ENCODE peak calls at places on chromosomes 3 and 15, in ten cellular contexts. One of them, this sample, is unnamed.

GRCh38 chr3:115004201-115005140 is 142.6 kb downstream of the ZBTB20 start:
- DNase-seq in HTR-8/SVneo: no peak
- DNase-seq in Daoy: no peak
- DNase-seq in NCI-H1105 treated with DMSO at 0.1 percent for 48 hours: no peak
- DNase-seq in sciatic nerve: no peak
- DNase-seq in T-helper 9 cell: no peak
- DNase-seq in NCI-H1436: no peak
- DNase-seq in left cardiac atrium: no peak
- DNase-seq in stimulated activated CD8-positive, alpha-beta memory T cell treated with anti-CD3 and anti-CD28 coated beads, Interleukin-15, amount 100 ng/mL, for 24 hours: no peak
- DNase-seq in K562: no peak
- DNase-seq in this sample: no peak

GRCh38 chr15:61441901-61442300 is 212.8 kb upstream of the RORA start:
- DNase-seq in left cardiac atrium: no peak
- DNase-seq in HTR-8/SVneo: no peak
- DNase-seq in sciatic nerve: no peak
- DNase-seq in Daoy: no peak
- DNase-seq in NCI-H1436: no peak
- DNase-seq in stimulated activated CD8-positive, alpha-beta memory T cell treated with anti-CD3 and anti-CD28 coated beads, Interleukin-15, amount 100 ng/mL, for 24 hours: no peak
- DNase-seq in T-helper 9 cell: no peak
- DNase-seq in K562: no peak
- DNase-seq in NCI-H1105 treated with DMSO at 0.1 percent for 48 hours: no peak
- DNase-seq in this sample: no peak

GRCh38 chr3:153087595-153088566 is 74.1 kb upstream of the RAP2B start:
- DNase-seq in HTR-8/SVneo: no peak
- DNase-seq in NCI-H1436: no peak
- DNase-seq in sciatic nerve: no peak
- DNase-seq in left cardiac atrium: no peak
- DNase-seq in T-helper 9 cell: no peak
- DNase-seq in K562: no peak
- DNase-seq in Daoy: no peak
- DNase-seq in NCI-H1105 treated with DMSO at 0.1 percent for 48 hours: no peak
- DNase-seq in stimulated activated CD8-positive, alpha-beta memory T cell treated with anti-CD3 and anti-CD28 coated beads, Interleukin-15, amount 100 ng/mL, for 24 hours: no peak
- DNase-seq in this sample: no peak

GRCh38 chr3:25156526-25157075 is 271.5 kb upstream of the RARB start:
- DNase-seq in Daoy: peak
- DNase-seq in HTR-8/SVneo: peak
- DNase-seq in left cardiac atrium: no peak
- DNase-seq in K562: no peak
- DNase-seq in NCI-H1436: no peak
- DNase-seq in stimulated activated CD8-positive, alpha-beta memory T cell treated with anti-CD3 and anti-CD28 coated beads, Interleukin-15, amount 100 ng/mL, for 24 hours: no peak
- DNase-seq in sciatic nerve: no peak
- DNase-seq in NCI-H1105 treated with DMSO at 0.1 percent for 48 hours: no peak
- DNase-seq in T-helper 9 cell: no peak
- DNase-seq in this sample: no peak

GRCh38 chr3:42502429-42503250 is at the start of gene VIPR1:
- DNase-seq in Daoy: peak
- DNase-seq in sciatic nerve: peak
- DNase-seq in K562: peak
- DNase-seq in NCI-H1105 treated with DMSO at 0.1 percent for 48 hours: peak
- DNase-seq in HTR-8/SVneo: peak
- DNase-seq in NCI-H1436: peak
- DNase-seq in T-helper 9 cell: peak
- DNase-seq in left cardiac atrium: peak
- DNase-seq in stimulated activated CD8-positive, alpha-beta memory T cell treated with anti-CD3 and anti-CD28 coated beads, Interleukin-15, amount 100 ng/mL, for 24 hours: peak
- DNase-seq in this sample: peak

GRCh38 chr15:60763668-60764067 is 284.7 kb upstream of the ICE2 start:
- DNase-seq in K562: no peak
- DNase-seq in sciatic nerve: no peak
- DNase-seq in NCI-H1436: no peak
- DNase-seq in NCI-H1105 treated with DMSO at 0.1 percent for 48 hours: no peak
- DNase-seq in stimulated activated CD8-positive, alpha-beta memory T cell treated with anti-CD3 and anti-CD28 coated beads, Interleukin-15, amount 100 ng/mL, for 24 hours: no peak
- DNase-seq in left cardiac atrium: no peak
- DNase-seq in T-helper 9 cell: no peak
- DNase-seq in HTR-8/SVneo: no peak
- DNase-seq in Daoy: no peak
- DNase-seq in this sample: no peak

GRCh38 chr3:190444036-190444435 is 5.7 kb downstream of the TMEM207 start:
- DNase-seq in sciatic nerve: no peak
- DNase-seq in Daoy: no peak
- DNase-seq in NCI-H1105 treated with DMSO at 0.1 percent for 48 hours: no peak
- DNase-seq in stimulated activated CD8-positive, alpha-beta memory T cell treated with anti-CD3 and anti-CD28 coated beads, Interleukin-15, amount 100 ng/mL, for 24 hours: no peak
- DNase-seq in NCI-H1436: no peak
- DNase-seq in T-helper 9 cell: no peak
- DNase-seq in HTR-8/SVneo: no peak
- DNase-seq in K562: no peak
- DNase-seq in left cardiac atrium: no peak
- DNase-seq in this sample: no peak

GRCh38 chr3:52800079-52800478 is 5.5 kb downstream of the ITIH3 start:
- DNase-seq in Daoy: no peak
- DNase-seq in HTR-8/SVneo: no peak
- DNase-seq in stimulated activated CD8-positive, alpha-beta memory T cell treated with anti-CD3 and anti-CD28 coated beads, Interleukin-15, amount 100 ng/mL, for 24 hours: no peak
- DNase-seq in T-helper 9 cell: no peak
- DNase-seq in sciatic nerve: no peak
- DNase-seq in NCI-H1436: no peak
- DNase-seq in left cardiac atrium: no peak
- DNase-seq in K562: no peak
- DNase-seq in NCI-H1105 treated with DMSO at 0.1 percent for 48 hours: no peak
- DNase-seq in this sample: no peak

GRCh38 chr3:160876568-160877100 is 120.6 kb downstream of the PPM1L start:
- DNase-seq in NCI-H1436: no peak
- DNase-seq in HTR-8/SVneo: no peak
- DNase-seq in NCI-H1105 treated with DMSO at 0.1 percent for 48 hours: no peak
- DNase-seq in Daoy: no peak
- DNase-seq in stimulated activated CD8-positive, alpha-beta memory T cell treated with anti-CD3 and anti-CD28 coated beads, Interleukin-15, amount 100 ng/mL, for 24 hours: no peak
- DNase-seq in left cardiac atrium: no peak
- DNase-seq in K562: no peak
- DNase-seq in T-helper 9 cell: no peak
- DNase-seq in sciatic nerve: no peak
- DNase-seq in this sample: no peak

GRCh38 chr15:84955089-84955848 is 26.4 kb upstream of the PDE8A start:
- DNase-seq in K562: peak
- DNase-seq in Daoy: peak
- DNase-seq in HTR-8/SVneo: peak
- DNase-seq in stimulated activated CD8-positive, alpha-beta memory T cell treated with anti-CD3 and anti-CD28 coated beads, Interleukin-15, amount 100 ng/mL, for 24 hours: no peak
- DNase-seq in sciatic nerve: peak
- DNase-seq in NCI-H1105 treated with DMSO at 0.1 percent for 48 hours: no peak
- DNase-seq in T-helper 9 cell: peak
- DNase-seq in NCI-H1436: peak
- DNase-seq in left cardiac atrium: peak
- DNase-seq in this sample: no peak